ENCODE peak calls at places on chromosomes 11 and 22, in eight cellular contexts. U is HFFc6, G is AG08395, D is COLO829, Q is fibroblast of mammary gland, W is RWPE1, A is neuronal stem cell, C is testis. M is an unnamed sample.

GRCh38 chr22:41504397-41504796 is 35.5 kb downstream of the ACO2 start:
- DNase-seq in U (no peak), G (peak), D (no peak), Q (peak), W (peak), A (no peak), C (no peak), M (no peak)

GRCh38 chr22:41397143-41397811 is 15.5 kb downstream of the TEF start:
- DNase-seq in U (no peak), G (no peak), D (no peak), Q (no peak), W (no peak), A (no peak), C (no peak), M (no peak)

GRCh38 chr11:94656968-94657367 is 89.8 kb downstream of the PIWIL4 start:
- DNase-seq in U (no peak), G (no peak), D (no peak), Q (no peak), W (no peak), A (no peak), C (no peak), M (no peak)

GRCh38 chr11:110907629-110908028 is 195.4 kb upstream of the ARHGAP20 start:
- DNase-seq in U (peak), G (peak), D (peak), Q (peak), W (peak), A (no peak), C (no peak), M (no peak)

GRCh38 chr11:73186294-73186850 is 31.7 kb upstream of the P2RY2 start:
- DNase-seq in U (no peak), G (no peak), D (no peak), Q (no peak), W (peak), A (no peak), C (no peak), M (no peak)

GRCh38 chr11:12749442-12749841 is 75.2 kb downstream of the TEAD1 start:
- DNase-seq in U (no peak), G (no peak), D (no peak), Q (no peak), W (no peak), A (no peak), C (no peak), M (no peak)

GRCh38 chr11:69880803-69881445 is 61.7 kb upstream of the FGF3 start:
- DNase-seq in U (no peak), G (no peak), D (no peak), Q (no peak), W (no peak), A (no peak), C (no peak), M (no peak)

GRCh38 chr11:128093689-128094088 is 493.7 kb downstream of the ETS1 start:
- DNase-seq in U (no peak), G (no peak), D (no peak), Q (no peak), W (no peak), A (no peak), C (no peak), M (no peak)

GRCh38 chr11:110287537-110287936 is 8.9 kb downstream of the RDX start:
- DNase-seq in U (no peak), G (no peak), D (no peak), Q (no peak), W (no peak), A (no peak), C (no peak), M (no peak)

GRCh38 chr22:44299124-44299523 is 13.6 kb downstream of the SHISAL1 start:
- DNase-seq in U (no peak), G (no peak), D (no peak), Q (no peak), W (no peak), A (no peak), C (no peak), M (no peak)

GRCh38 chr11:120717042-120717441 is 205.5 kb downstream of the GRIK4 start:
- DNase-seq in U (no peak), G (no peak), D (no peak), Q (no peak), W (no peak), A (no peak), C (no peak), M (no peak)

GRCh38 chr11:119416606-119417580 is 6.1 kb downstream of the THY1 start:
- DNase-seq in U (peak), G (peak), D (no peak), Q (peak), W (no peak), A (no peak), C (no peak), M (peak)

GRCh38 chr11:120512727-120513435 is 1.3 kb downstream of the GRIK4 start:
- DNase-seq in U (no peak), G (no peak), D (no peak), Q (no peak), W (no peak), A (no peak), C (no peak), M (no peak)

GRCh38 chr11:1162498-1163311 is 5.0 kb downstream of the MUC5AC start:
- DNase-seq in U (no peak), G (no peak), D (no peak), Q (no peak), W (no peak), A (no peak), C (no peak), M (no peak)

GRCh38 chr11:75916882-75917281 is 101.9 kb downstream of the UVRAG start:
- DNase-seq in U (no peak), G (no peak), D (no peak), Q (no peak), W (no peak), A (no peak), C (no peak), M (no peak)

GRCh38 chr11:32416301-32416700 is 19.0 kb downstream of the WT1 start:
- DNase-seq in U (no peak), G (no peak), D (no peak), Q (no peak), W (no peak), A (no peak), C (no peak), M (no peak)

GRCh38 chr22:27512283-27512761 is 289.2 kb downstream of the MN1 start:
- DNase-seq in U (peak), G (peak), D (no peak), Q (peak), W (peak), A (no peak), C (peak), M (peak)

GRCh38 chr22:25955323-25955722 is 213.3 kb downstream of the MYO18B start:
- DNase-seq in U (no peak), G (no peak), D (no peak), Q (no peak), W (no peak), A (no peak), C (peak), M (no peak)

GRCh38 chr22:50521710-50522109 is 3.7 kb downstream of the SCO2 start:
- DNase-seq in U (no peak), G (no peak), D (no peak), Q (no peak), W (no peak), A (no peak), C (no peak), M (no peak)